ENCODE peak calls at places on chromosomes 2 and 18, in nine cellular contexts. R is T-helper 17 cell; U is left lung; C is body of pancreas; A is left cardiac atrium; T is Right ventricle myocardium inferior; K is activated T-cell treated with anti-CD3 and anti-CD28 coated beads, Interleukin-2, amount 50 U/mL, for 72 hours; Z is upper lobe of left lung; P is esophagus mucosa. N is an unnamed sample.

GRCh38 chr2:104584393-104584792 is 269.5 kb upstream of the POU3F3 start:
- ATAC-seq in R (no peak), K (no peak), C (no peak), A (no peak), Z (no peak), U (no peak), P (no peak), T (no peak), N (no peak)

GRCh38 chr18:48392266-48392665 is 16.9 kb downstream of the ZBTB7C start:
- ATAC-seq in P (no peak), Z (no peak), U (peak), T (no peak), K (no peak), R (no peak), A (no peak), C (no peak), N (no peak)

GRCh38 chr2:221908518-221908917 is 336.4 kb upstream of the EPHA4 start:
- ATAC-seq in R (no peak), A (no peak), Z (no peak), K (no peak), P (no peak), T (no peak), U (no peak), C (no peak), N (no peak)

GRCh38 chr18:74652392-74652988 is 54.8 kb downstream of the ZNF407 start:
- ATAC-seq in Z (no peak), U (peak), A (no peak), C (no peak), T (no peak), P (no peak), R (peak), K (no peak), N (peak)

GRCh38 chr2:61368687-61369665 is 101.9 kb downstream of the USP34 start:
- ATAC-seq in T (no peak), K (peak), P (no peak), R (peak), U (no peak), C (no peak), Z (no peak), A (no peak), N (peak)

GRCh38 chr2:101234169-101234938 is 18.3 kb upstream of the CNOT11 start:
- ATAC-seq in U (no peak), C (peak), R (no peak), A (peak), T (no peak), Z (no peak), P (no peak), K (no peak), N (no peak)

GRCh38 chr2:111209045-111209514 is 88.4 kb downstream of the BCL2L11 start:
- ATAC-seq in U (peak), T (no peak), K (peak), A (no peak), P (peak), R (peak), C (no peak), Z (no peak), N (peak)

GRCh38 chr18:61619783-61620182 is 273.0 kb downstream of the RNF152 start:
- ATAC-seq in Z (no peak), C (no peak), R (no peak), U (no peak), K (no peak), A (peak), P (no peak), T (no peak), N (no peak)

GRCh38 chr2:106192752-106193490 is 1.2 kb downstream of the UXS1 start:
- ATAC-seq in Z (peak), T (no peak), A (no peak), K (peak), U (peak), P (peak), C (peak), R (peak), N (peak)

GRCh38 chr2:234100686-234101085 is 50.2 kb downstream of the SPP2 start:
- ATAC-seq in P (no peak), U (no peak), T (no peak), K (peak), R (peak), Z (no peak), C (no peak), A (no peak), N (no peak)